ENCODE peak calls at places on chromosomes 1 and 21, in eight cellular contexts. N is WERI-Rb-1, D is thoracic aorta, X is mucosa of descending colon, M is IMR-90, T is AG09309, G is stomach, F is suprapubic skin. A is an unnamed sample.

GRCh38 chr1:237042467-237042891 is 495 bp downstream of the RYR2 start:
- DNase-seq in F (no peak), N (peak), M (no peak), X (no peak), D (no peak), T (no peak), G (no peak), A (no peak)

GRCh38 chr1:43258370-43258769 is 11.4 kb upstream of the TMEM125 start:
- DNase-seq in G (no peak), X (no peak), T (no peak), D (no peak), F (no peak), N (no peak), M (no peak), A (no peak)

GRCh38 chr1:178093958-178094751 is at the start of gene RASAL2:
- DNase-seq in D (peak), X (peak), N (peak), G (peak), F (peak), M (peak), T (no peak), A (no peak)

GRCh38 chr1:37037675-37038074 is 3.4 kb upstream of the GRIK3 start:
- DNase-seq in G (no peak), M (no peak), D (no peak), N (no peak), F (no peak), T (no peak), X (no peak), A (no peak)

GRCh38 chr1:247338723-247339270 is 7.1 kb upstream of the ZNF496 start:
- DNase-seq in X (no peak), T (no peak), M (peak), G (no peak), F (no peak), D (no peak), N (no peak), A (no peak)

GRCh38 chr1:153545067-153546055 is at the start of gene S100A4:
- DNase-seq in N (peak), F (peak), D (peak), T (peak), X (peak), M (peak), G (peak), A (peak)

GRCh38 chr21:46626536-46627302 is 8.8 kb upstream of the PRMT2 start:
- DNase-seq in T (no peak), G (no peak), X (no peak), F (no peak), M (no peak), N (no peak), D (no peak), A (no peak)

GRCh38 chr21:38380391-38381137 is 117.7 kb downstream of the ERG start:
- DNase-seq in M (peak), T (no peak), D (no peak), G (no peak), N (no peak), X (no peak), F (no peak), A (no peak)

GRCh38 chr1:109869141-109869540 is 41.5 kb upstream of the CSF1 start:
- DNase-seq in G (no peak), T (no peak), D (no peak), X (no peak), F (no peak), M (no peak), N (no peak), A (no peak)

GRCh38 chr1:94620345-94621031 is 78.9 kb upstream of the F3 start:
- DNase-seq in D (no peak), N (no peak), G (no peak), M (no peak), T (no peak), F (no peak), X (no peak), A (no peak)
- TF ChIP-seq CTCF in D (no peak), N (no peak), G (no peak), M (no peak), T (no peak), F (no peak), X (no peak), A (no peak)

GRCh38 chr1:161021959-161022332 is 994 bp upstream of the F11R start:
- DNase-seq in T (no peak), X (no peak), N (no peak), M (peak), G (no peak), D (no peak), F (no peak), A (no peak)

GRCh38 chr1:161019767-161020572 is 982 bp downstream of the F11R start:
- DNase-seq in F (peak), T (no peak), M (no peak), X (no peak), N (no peak), G (no peak), D (no peak), A (no peak)

GRCh38 chr1:161021168-161021958 is 411 bp upstream of the F11R start:
- DNase-seq in F (peak), G (peak), X (peak), T (no peak), D (no peak), M (peak), N (peak), A (peak)

GRCh38 chr1:161018631-161018930 is 2.4 kb downstream of the F11R start:
- DNase-seq in D (no peak), M (no peak), G (no peak), T (no peak), N (no peak), X (no peak), F (peak), A (no peak)

GRCh38 chr1:161020573-161021167 is at the start of gene F11R:
- DNase-seq in M (no peak), D (no peak), N (peak), G (peak), T (no peak), F (peak), X (peak), A (no peak)
- TF ChIP-seq CTCF in M (peak), D (no peak), N (peak), G (peak), T (no peak), F (no peak), X (no peak), A (no peak)

DNA sequence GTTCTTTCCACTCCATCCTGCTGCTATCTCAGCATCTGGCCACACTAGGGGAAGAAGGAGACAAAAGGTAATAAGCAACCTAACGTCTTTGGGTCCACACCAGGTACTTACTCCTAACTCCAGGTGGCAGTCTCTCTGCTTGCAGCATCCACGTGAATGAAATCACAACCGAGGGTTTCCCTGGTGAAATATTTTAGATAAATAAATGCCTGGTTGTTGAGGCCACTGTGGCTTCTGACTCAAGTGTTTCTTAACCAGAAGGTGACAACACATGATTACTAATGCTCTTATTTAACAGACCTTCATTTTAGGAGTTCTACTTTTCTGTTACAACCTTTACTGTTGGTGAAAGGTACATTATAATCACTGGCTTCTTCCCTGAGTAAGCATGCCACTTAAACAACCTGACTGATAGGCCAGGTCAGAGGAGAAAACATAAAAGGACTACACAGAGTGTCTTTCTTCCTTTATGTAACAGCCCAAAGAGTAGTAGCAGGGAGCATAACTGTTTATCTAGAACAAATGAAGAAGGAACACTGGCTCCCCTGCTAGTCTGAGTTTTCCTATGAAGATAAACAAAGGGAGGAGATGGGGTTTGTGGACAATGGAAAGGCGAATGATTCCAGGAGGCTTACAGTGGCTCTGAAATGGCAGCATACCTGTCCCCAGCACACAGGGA is 59.9 kb downstream of the SYT6 start:
- DNase-seq in N (no peak), T (peak), M (peak), G (no peak), F (no peak), X (no peak), D (no peak), A (no peak)
- TF ChIP-seq CTCF in N (no peak), T (no peak), M (peak), G (no peak), F (no peak), X (no peak), D (no peak), A (no peak)

DNA sequence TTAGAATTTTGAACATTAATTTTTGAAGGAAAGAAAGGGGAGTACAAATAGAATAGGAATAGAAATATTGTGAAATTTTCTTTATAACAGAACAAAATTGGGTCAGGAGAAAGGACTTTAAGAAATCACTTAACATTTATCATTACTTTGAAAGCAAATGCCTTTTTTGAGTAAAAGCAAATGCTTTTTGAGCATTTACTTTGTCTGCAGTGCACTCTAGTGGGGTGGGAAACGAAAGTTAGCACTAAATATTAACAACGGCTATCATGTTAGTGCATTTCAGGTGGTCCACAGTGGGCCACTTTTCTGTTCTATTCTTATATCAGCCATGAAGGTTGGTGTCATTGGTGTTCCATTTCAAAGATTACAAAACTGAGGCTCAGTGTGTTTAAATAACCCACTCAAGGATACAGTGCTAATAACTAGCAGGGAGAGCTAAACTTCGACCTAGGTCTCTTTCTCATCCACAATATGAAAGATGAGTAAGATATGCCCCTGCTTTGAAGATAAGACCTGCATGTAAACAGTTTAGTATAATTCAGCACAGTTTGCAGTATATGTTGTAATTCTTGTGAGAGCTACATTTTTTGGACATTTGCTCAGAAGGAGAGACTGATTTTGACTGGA is 13.4 kb downstream of the LRRC8D start:
- DNase-seq in G (no peak), N (no peak), T (no peak), M (peak), D (no peak), X (no peak), F (no peak), A (no peak)
- TF ChIP-seq CTCF in G (no peak), N (no peak), T (peak), M (no peak), D (no peak), X (no peak), F (no peak), A (no peak)

DNA sequence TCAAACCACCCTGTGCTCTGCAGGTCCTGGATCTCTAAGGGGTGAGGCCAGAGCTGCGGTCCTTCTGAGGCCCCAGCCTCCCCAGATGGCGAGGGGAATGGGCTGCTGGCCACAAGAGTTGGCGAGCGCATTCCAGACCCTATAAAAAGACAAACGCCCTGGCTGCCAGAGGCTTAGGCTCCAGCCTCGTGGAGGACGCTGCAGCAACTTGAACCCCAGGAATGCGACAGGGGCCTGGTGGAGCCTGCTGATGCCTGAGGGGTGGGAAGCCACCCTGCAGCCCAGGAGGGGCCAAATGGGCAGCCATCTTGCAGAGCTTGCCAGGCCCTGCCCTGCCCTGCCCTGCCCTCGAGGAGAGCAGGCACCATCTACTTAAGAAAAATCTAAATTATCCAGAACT is 8.6 kb downstream of the CACNA1S start:
- DNase-seq in T (no peak), N (no peak), D (no peak), X (no peak), M (no peak), F (no peak), G (no peak), A (no peak)
- TF ChIP-seq CTCF in T (no peak), N (no peak), D (no peak), X (no peak), M (no peak), F (no peak), G (no peak), A (no peak)

GRCh38 chr1:56644064-56644940 is 812 bp upstream of the PRKAA2 start:
- DNase-seq in M (peak), D (no peak), N (no peak), T (no peak), G (no peak), F (no peak), X (peak), A (no peak)

GRCh38 chr1:56647106-56647505 is 2.0 kb downstream of the PRKAA2 start:
- DNase-seq in F (no peak), G (no peak), X (no peak), N (no peak), D (no peak), M (no peak), T (no peak), A (no peak)

GRCh38 chr1:56644941-56645662 is at the start of gene PRKAA2:
- DNase-seq in G (peak), D (no peak), X (peak), N (peak), T (no peak), M (peak), F (no peak), A (no peak)

GRCh38 chr1:56645663-56646330 is 683 bp downstream of the PRKAA2 start:
- DNase-seq in M (no peak), T (no peak), D (no peak), X (peak), F (no peak), G (peak), N (peak), A (no peak)

DNA sequence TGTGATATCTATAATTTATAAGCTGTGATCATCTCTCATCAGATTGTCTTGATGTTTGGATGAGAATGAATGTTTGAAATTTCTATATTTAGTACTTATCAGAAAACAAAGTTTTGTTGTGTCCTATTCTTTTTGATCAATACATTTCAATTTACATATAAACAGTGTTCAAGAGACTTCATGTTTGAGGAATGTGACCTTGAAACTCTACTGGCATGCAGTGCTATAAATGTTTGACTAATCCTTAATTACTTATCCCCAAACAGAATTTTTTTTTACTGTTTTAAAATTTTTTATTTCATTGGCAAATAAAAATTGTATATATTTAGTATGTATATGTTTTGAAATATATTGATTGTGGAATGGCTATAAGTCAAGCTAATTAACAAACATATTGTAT is 1.5 kb upstream of the PRKAA2 start:
- DNase-seq in M (no peak), X (no peak), N (no peak), D (no peak), T (no peak), F (no peak), G (no peak), A (no peak)
- TF ChIP-seq CTCF in M (no peak), X (no peak), N (no peak), D (no peak), T (no peak), F (no peak), G (no peak), A (no peak)

DNA sequence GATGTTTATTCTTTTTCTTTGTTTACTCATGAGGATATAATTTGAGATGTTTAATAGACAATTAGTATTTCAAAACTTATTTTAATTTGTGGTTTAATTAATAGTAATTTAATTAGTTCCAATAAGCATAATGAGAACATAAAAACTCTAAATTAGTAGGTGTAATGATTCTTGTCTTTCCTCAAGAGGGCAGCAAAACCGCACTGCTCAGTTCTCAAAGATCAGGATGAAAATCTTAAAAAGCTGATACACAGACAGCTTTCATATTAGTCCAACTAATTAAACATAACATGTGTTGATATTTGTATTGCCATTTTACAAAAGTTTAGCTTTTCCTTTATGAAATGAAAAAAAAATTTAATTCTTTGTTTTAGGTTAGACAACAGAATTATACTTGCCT is 106.7 kb upstream of the C21orf91 start:
- DNase-seq in G (no peak), N (peak), M (peak), D (no peak), X (no peak), F (no peak), T (no peak), A (no peak)
- TF ChIP-seq CTCF in G (peak), N (peak), M (peak), D (no peak), X (peak), F (peak), T (peak), A (no peak)

GRCh38 chr1:221939598-221939997 is 197.7 kb upstream of the DUSP10 start:
- DNase-seq in G (no peak), M (no peak), D (no peak), N (no peak), F (no peak), T (no peak), X (no peak), A (no peak)
- TF ChIP-seq CTCF in G (no peak), M (no peak), D (no peak), N (no peak), F (no peak), T (no peak), X (no peak), A (no peak)

DNA sequence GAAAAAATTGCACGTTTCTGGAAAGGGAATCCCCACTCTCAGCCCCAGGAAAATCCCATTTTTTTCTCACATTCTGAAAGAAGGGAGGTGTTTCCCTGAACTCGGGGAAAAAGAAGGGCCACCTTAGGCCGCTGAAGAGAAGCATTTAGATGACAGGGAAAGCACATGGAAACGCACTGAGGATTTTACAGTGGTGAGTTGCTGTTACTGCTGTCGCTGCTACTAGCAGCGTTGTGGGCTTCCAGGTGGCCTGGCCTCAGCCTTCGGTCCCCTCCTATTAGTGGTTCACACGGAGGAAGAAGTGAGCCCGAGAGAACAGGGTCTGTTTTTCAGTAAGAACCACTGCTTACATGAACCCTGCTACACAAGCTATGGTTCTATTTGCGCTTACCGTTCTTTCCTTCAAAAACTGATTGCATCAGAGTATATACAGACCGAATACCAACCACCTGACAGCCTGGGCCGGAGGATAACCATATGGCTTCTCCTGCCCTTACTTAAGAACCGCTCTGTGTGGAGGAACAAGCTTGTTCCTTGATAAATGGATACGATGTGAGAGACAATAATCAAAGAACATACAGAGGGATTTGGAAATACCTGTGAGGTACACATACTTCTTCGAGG is 986 bp upstream of the KCNT2 start:
- DNase-seq in M (peak), F (no peak), D (no peak), T (no peak), G (no peak), X (no peak), N (peak), A (no peak)
- TF ChIP-seq CTCF in M (no peak), F (no peak), D (no peak), T (no peak), G (no peak), X (no peak), N (peak), A (no peak)